ENCODE peak calls at places on chromosomes 5 and 9, in seven cellular contexts. G, V, O, A, I, E and Y are unnamed samples.
A peak's percentile ranks its signal among the peaks of the same experiment; 100 is the strongest.

GRCh38 chr9:5582835-5583195 is 46.1 kb upstream of the RIC1 start:
- ATAC-seq in G (no peak), V (peak; percentile 89), O (peak; percentile 73), A (no peak), I (peak; percentile 54), E (peak; percentile 83), Y (peak; percentile 57)

GRCh38 chr5:108297042-108297596 is 84.8 kb downstream of the FBXL17 start:
- ATAC-seq in G (no peak), V (no peak), O (no peak), A (no peak), I (no peak), E (no peak), Y (no peak)

GRCh38 chr5:100595152-100595811 is 60.1 kb downstream of the FAM174A start:
- ATAC-seq in G (peak; percentile 98), V (peak; percentile 91), O (peak; percentile 22), A (no peak), I (peak; percentile 99), E (peak; percentile 83), Y (peak; percentile 72)

GRCh38 chr5:143352691-143353090 is 50.8 kb downstream of the NR3C1 start:
- ATAC-seq in G (no peak), V (no peak), O (peak; percentile 40), A (no peak), I (no peak), E (no peak), Y (no peak)

GRCh38 chr5:142152383-142152730 is 43.8 kb downstream of the NDFIP1 start:
- ATAC-seq in G (no peak), V (no peak), O (no peak), A (peak; percentile 72), I (no peak), E (peak; percentile 29), Y (no peak)

GRCh38 chr5:59021286-59021673 is 438.4 kb downstream of the RAB3C start:
- ATAC-seq in G (no peak), V (no peak), O (no peak), A (no peak), I (peak; percentile 87), E (peak; percentile 11), Y (no peak)

GRCh38 chr9:96781552-96781951 is 3.7 kb upstream of the ZNF510 start:
- ATAC-seq in G (no peak), V (no peak), O (no peak), A (no peak), I (no peak), E (no peak), Y (no peak)

GRCh38 chr9:29214162-29214520 is 1640.9 kb upstream of the C9orf72 start:
- ATAC-seq in G (peak; percentile 9), V (peak; percentile 73), O (no peak), A (no peak), I (no peak), E (no peak), Y (no peak)

GRCh38 chr5:124754206-124754927 is 7.9 kb upstream of the ZNF608 start:
- ATAC-seq in G (no peak), V (no peak), O (no peak), A (no peak), I (peak; percentile 48), E (no peak), Y (no peak)

GRCh38 chr9:78235296-78235770 is 542 bp upstream of the CEP78 start:
- ATAC-seq in G (no peak), V (no peak), O (no peak), A (no peak), I (peak; percentile 23), E (peak; percentile 29), Y (no peak)

GRCh38 chr9:100739208-100739607 is 161.3 kb downstream of the CAVIN4 start:
- ATAC-seq in G (no peak), V (no peak), O (no peak), A (peak; percentile 25), I (no peak), E (no peak), Y (no peak)

GRCh38 chr9:75636427-75637045 is 253.9 kb upstream of the PCSK5 start:
- ATAC-seq in G (no peak), V (no peak), O (no peak), A (no peak), I (no peak), E (peak; percentile 95), Y (no peak)

GRCh38 chr5:93092349-93093105 is 488.5 kb downstream of the NR2F1-AS1 start:
- ATAC-seq in G (no peak), V (peak; percentile 56), O (no peak), A (peak; percentile 32), I (no peak), E (no peak), Y (no peak)

GRCh38 chr9:72351538-72352453 is 13.2 kb downstream of the ZFAND5 start:
- ATAC-seq in G (peak; percentile 41), V (peak; percentile 77), O (peak; percentile 10), A (no peak), I (peak; percentile 21), E (peak; percentile 88), Y (no peak)

GRCh38 chr5:135667662-135668061 is 88.9 kb upstream of the CXCL14 start:
- ATAC-seq in G (no peak), V (no peak), O (no peak), A (no peak), I (no peak), E (no peak), Y (no peak)

GRCh38 chr5:177462021-177462670 is 11.3 kb downstream of the DBN1 start:
- ATAC-seq in G (no peak), V (no peak), O (no peak), A (no peak), I (no peak), E (peak; percentile 85), Y (peak; percentile 14)

GRCh38 chr9:83508072-83508471 is 30.1 kb downstream of the FRMD3 start:
- ATAC-seq in G (no peak), V (no peak), O (peak; percentile 12), A (no peak), I (no peak), E (no peak), Y (no peak)

GRCh38 chr9:76298497-76299144 is 95.6 kb downstream of the RFK start:
- ATAC-seq in G (no peak), V (no peak), O (no peak), A (no peak), I (no peak), E (peak; percentile 16), Y (no peak)

GRCh38 chr5:63456279-63456678 is 506.0 kb downstream of the HTR1A start:
- ATAC-seq in G (no peak), V (no peak), O (no peak), A (no peak), I (no peak), E (no peak), Y (no peak)

GRCh38 chr5:151772029-151772867 is 494 bp downstream of the G3BP1 start:
- ATAC-seq in G (peak; percentile 2), V (peak; percentile 30), O (no peak), A (no peak), I (peak; percentile 27), E (no peak), Y (peak; percentile 13)
- TF ChIP-seq POLR2A in G (peak; percentile 38), V (no peak), O (peak; percentile 90), A (no peak), I (no peak), E (no peak), Y (no peak)

GRCh38 chr9:113281356-113281755 is 5.9 kb downstream of the PRPF4 start:
- ATAC-seq in G (no peak), V (no peak), O (no peak), A (no peak), I (no peak), E (no peak), Y (no peak)

GRCh38 chr9:113278840-113279239 is 3.4 kb downstream of the PRPF4 start:
- ATAC-seq in G (no peak), V (no peak), O (no peak), A (no peak), I (no peak), E (no peak), Y (no peak)

GRCh38 chr9:113274474-113275146 is 762 bp downstream of the CDC26 start:
- ATAC-seq in G (peak; percentile 37), V (peak; percentile 62), O (peak; percentile 54), A (peak; percentile 39), I (peak; percentile 57), E (peak; percentile 44), Y (peak; percentile 0)

GRCh38 chr9:113269871-113270270 is 5.5 kb downstream of the CDC26 start:
- ATAC-seq in G (no peak), V (no peak), O (no peak), A (no peak), I (no peak), E (no peak), Y (no peak)

GRCh38 chr9:113275147-113276131 is at the start of the genes CDC26 and PRPF4:
- ATAC-seq in G (peak; percentile 95), V (peak; percentile 97), O (peak; percentile 94), A (peak; percentile 86), I (peak; percentile 97), E (peak; percentile 99), Y (peak; percentile 98)
- TF ChIP-seq POLR2A in G (peak; percentile 91), V (peak; percentile 95), O (peak; percentile 100), A (peak; percentile 92), I (peak; percentile 88), E (peak; percentile 60), Y (peak; percentile 91)

GRCh38 chr9:136721339-136722092 is 9.1 kb downstream of the DIPK1B start:
- ATAC-seq in G (peak; percentile 12), V (peak; percentile 9), O (no peak), A (peak; percentile 5), I (peak; percentile 26), E (peak; percentile 62), Y (peak; percentile 38)
- TF ChIP-seq POLR2A in G (no peak), V (no peak), O (peak; percentile 55), A (no peak), I (no peak), E (no peak), Y (no peak)

DNA sequence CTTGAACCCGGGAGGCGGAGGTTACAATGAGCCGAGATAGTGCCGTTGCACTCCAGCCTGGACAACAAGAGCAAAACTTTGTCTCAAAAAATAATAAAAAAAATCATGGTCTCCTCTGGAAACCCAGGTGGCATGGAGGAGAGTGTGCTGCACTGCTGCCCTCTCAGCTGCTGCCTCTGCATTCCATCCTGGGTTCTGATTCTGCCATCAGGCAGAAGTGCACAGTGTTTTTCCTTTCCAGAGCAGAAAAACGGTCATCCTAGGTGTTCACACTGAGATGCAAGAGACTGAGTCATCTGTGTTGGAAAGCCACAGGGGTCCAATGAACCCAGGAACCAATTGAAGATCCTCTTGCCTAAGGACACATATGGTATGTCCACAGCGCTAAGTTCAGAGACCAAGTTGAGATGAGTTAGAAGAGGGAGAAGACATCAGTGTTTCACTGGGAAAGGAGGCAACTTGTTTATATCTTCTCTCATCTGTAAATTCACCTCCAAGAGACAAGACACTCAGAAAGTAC is 88.8 kb upstream of the DMRT1 start:
- ATAC-seq in G (no peak), V (no peak), O (no peak), A (no peak), I (no peak), E (no peak), Y (no peak)
- TF ChIP-seq POLR2A in G (no peak), V (no peak), O (no peak), A (no peak), I (no peak), E (no peak), Y (no peak)

GRCh38 chr9:130186839-130187522 is 14.8 kb downstream of the NCS1 start:
- ATAC-seq in G (peak; percentile 88), V (peak; percentile 93), O (peak; percentile 80), A (peak; percentile 98), I (no peak), E (peak; percentile 62), Y (peak; percentile 81)
- TF ChIP-seq POLR2A in G (no peak), V (no peak), O (no peak), A (no peak), I (no peak), E (no peak), Y (peak; percentile 53)